ENCODE peak calls at places on chromosomes 4 and X, in seven cellular contexts. One of them, this sample, is unnamed.
A peak's percentile ranks its signal among the peaks of the same experiment; 100 is the strongest.

GRCh38 chr4:2831611-2832308 is 11.9 kb upstream of the ADD1 start:
- DNase-seq in colonic mucosa: no peak
- DNase-seq in GM23248: no peak
- DNase-seq in HTR-8/SVneo: no peak
- DNase-seq in kidney epithelial cell: no peak
- DNase-seq in IMR-90: no peak
- DNase-seq in PC-3: no peak
- DNase-seq in this sample: no peak

GRCh38 chr4:79597266-79597665 is 189.2 kb upstream of the GK2 start:
- DNase-seq in IMR-90: peak; percentile 31
- DNase-seq in colonic mucosa: no peak
- DNase-seq in kidney epithelial cell: no peak
- DNase-seq in HTR-8/SVneo: no peak
- DNase-seq in PC-3: no peak
- DNase-seq in GM23248: peak; percentile 27
- DNase-seq in this sample: no peak

GRCh38 chr4:125432078-125432477 is 117.3 kb downstream of the FAT4 start:
- DNase-seq in IMR-90: peak; percentile 20
- DNase-seq in kidney epithelial cell: no peak
- DNase-seq in HTR-8/SVneo: peak; percentile 23
- DNase-seq in colonic mucosa: no peak
- DNase-seq in PC-3: no peak
- DNase-seq in GM23248: peak; percentile 7
- DNase-seq in this sample: peak; percentile 1

GRCh38 chr4:57187241-57187640 is 77.1 kb upstream of the IGFBP7 start:
- DNase-seq in kidney epithelial cell: no peak
- DNase-seq in HTR-8/SVneo: no peak
- DNase-seq in IMR-90: no peak
- DNase-seq in colonic mucosa: no peak
- DNase-seq in PC-3: peak; percentile 43
- DNase-seq in GM23248: peak; percentile 71
- DNase-seq in this sample: no peak

GRCh38 chr4:82776925-82777542 is 21.6 kb downstream of the SCD5 start:
- DNase-seq in HTR-8/SVneo: no peak
- DNase-seq in colonic mucosa: no peak
- DNase-seq in PC-3: no peak
- DNase-seq in GM23248: peak; percentile 56
- DNase-seq in kidney epithelial cell: no peak
- DNase-seq in IMR-90: peak; percentile 89
- DNase-seq in this sample: no peak

GRCh38 chr4:182874946-182875345 is 42.2 kb downstream of the DCTD start:
- DNase-seq in kidney epithelial cell: no peak
- DNase-seq in colonic mucosa: no peak
- DNase-seq in HTR-8/SVneo: no peak
- DNase-seq in GM23248: no peak
- DNase-seq in PC-3: no peak
- DNase-seq in IMR-90: no peak
- DNase-seq in this sample: no peak

GRCh38 chr4:898869-899555 is 33.1 kb downstream of the GAK start:
- DNase-seq in kidney epithelial cell: no peak
- DNase-seq in GM23248: no peak
- DNase-seq in HTR-8/SVneo: no peak
- DNase-seq in PC-3: no peak
- DNase-seq in IMR-90: no peak
- DNase-seq in colonic mucosa: no peak
- DNase-seq in this sample: no peak

GRCh38 chrX:120604359-120604782 is 470 bp downstream of the MCTS1 start:
- DNase-seq in kidney epithelial cell: no peak
- DNase-seq in GM23248: peak; percentile 66
- DNase-seq in PC-3: peak; percentile 37
- DNase-seq in colonic mucosa: peak; percentile 37
- DNase-seq in HTR-8/SVneo: peak; percentile 4
- DNase-seq in IMR-90: peak; percentile 33
- DNase-seq in this sample: no peak

GRCh38 chr4:22485751-22486150 is 30.1 kb downstream of the ADGRA3 start:
- DNase-seq in PC-3: no peak
- DNase-seq in GM23248: peak; percentile 84
- DNase-seq in IMR-90: peak; percentile 76
- DNase-seq in kidney epithelial cell: no peak
- DNase-seq in HTR-8/SVneo: no peak
- DNase-seq in colonic mucosa: no peak
- DNase-seq in this sample: no peak

GRCh38 chr4:128630881-128631280 is 178.6 kb upstream of the JADE1 start:
- DNase-seq in kidney epithelial cell: no peak
- DNase-seq in PC-3: no peak
- DNase-seq in colonic mucosa: no peak
- DNase-seq in HTR-8/SVneo: no peak
- DNase-seq in GM23248: peak; percentile 4
- DNase-seq in IMR-90: peak; percentile 35
- DNase-seq in this sample: no peak

GRCh38 chrX:45621356-45622041 is 420.8 kb upstream of the DIPK2B start:
- DNase-seq in HTR-8/SVneo: no peak
- DNase-seq in colonic mucosa: no peak
- DNase-seq in kidney epithelial cell: peak; percentile 18
- DNase-seq in IMR-90: peak; percentile 80
- DNase-seq in GM23248: peak; percentile 78
- DNase-seq in PC-3: peak; percentile 78
- DNase-seq in this sample: no peak

GRCh38 chrX:100829730-100830129 is 9.5 kb downstream of the CSTF2 start:
- DNase-seq in HTR-8/SVneo: no peak
- DNase-seq in GM23248: peak; percentile 27
- DNase-seq in colonic mucosa: no peak
- DNase-seq in PC-3: peak; percentile 57
- DNase-seq in IMR-90: peak; percentile 77
- DNase-seq in kidney epithelial cell: no peak
- DNase-seq in this sample: peak; percentile 21

GRCh38 chr4:139839664-139840063 is 174.0 kb downstream of the MGST2 start:
- DNase-seq in kidney epithelial cell: no peak
- DNase-seq in IMR-90: no peak
- DNase-seq in PC-3: no peak
- DNase-seq in HTR-8/SVneo: no peak
- DNase-seq in GM23248: no peak
- DNase-seq in colonic mucosa: no peak
- DNase-seq in this sample: no peak

GRCh38 chr4:121648518-121648917 is 48.3 kb downstream of the ANXA5 start:
- DNase-seq in IMR-90: no peak
- DNase-seq in kidney epithelial cell: no peak
- DNase-seq in HTR-8/SVneo: no peak
- DNase-seq in GM23248: peak; percentile 40
- DNase-seq in PC-3: no peak
- DNase-seq in colonic mucosa: no peak
- DNase-seq in this sample: no peak

GRCh38 chrX:97070346-97070745 is 186.6 kb downstream of the RPA4 start:
- DNase-seq in colonic mucosa: no peak
- DNase-seq in kidney epithelial cell: no peak
- DNase-seq in GM23248: no peak
- DNase-seq in IMR-90: peak; percentile 20
- DNase-seq in PC-3: no peak
- DNase-seq in HTR-8/SVneo: no peak
- DNase-seq in this sample: no peak

GRCh38 chr4:64271601-64272081 is 137.6 kb downstream of the TECRL start:
- DNase-seq in kidney epithelial cell: no peak
- DNase-seq in IMR-90: no peak
- DNase-seq in PC-3: peak; percentile 49
- DNase-seq in HTR-8/SVneo: no peak
- DNase-seq in colonic mucosa: no peak
- DNase-seq in GM23248: peak; percentile 0
- DNase-seq in this sample: peak; percentile 36

GRCh38 chrX:28273751-28274150 is 292.5 kb upstream of the DCAF8L1 start:
- DNase-seq in HTR-8/SVneo: no peak
- DNase-seq in kidney epithelial cell: no peak
- DNase-seq in IMR-90: no peak
- DNase-seq in colonic mucosa: no peak
- DNase-seq in GM23248: no peak
- DNase-seq in PC-3: no peak
- DNase-seq in this sample: no peak

GRCh38 chrX:39242187-39242586 is 440.9 kb downstream of the MID1IP1 start:
- DNase-seq in GM23248: peak; percentile 21
- DNase-seq in IMR-90: no peak
- DNase-seq in HTR-8/SVneo: no peak
- DNase-seq in colonic mucosa: peak; percentile 64
- DNase-seq in kidney epithelial cell: no peak
- DNase-seq in PC-3: peak; percentile 59
- DNase-seq in this sample: peak; percentile 20

GRCh38 chrX:121671649-121672048 is 624.2 kb downstream of the GLUD2 start:
- DNase-seq in kidney epithelial cell: no peak
- DNase-seq in colonic mucosa: no peak
- DNase-seq in IMR-90: no peak
- DNase-seq in HTR-8/SVneo: no peak
- DNase-seq in PC-3: no peak
- DNase-seq in GM23248: no peak
- DNase-seq in this sample: no peak

GRCh38 chrX:22323541-22323940 is 50.8 kb downstream of the CBLL2 start:
- DNase-seq in HTR-8/SVneo: peak; percentile 46
- DNase-seq in PC-3: peak; percentile 79
- DNase-seq in colonic mucosa: no peak
- DNase-seq in IMR-90: peak; percentile 77
- DNase-seq in kidney epithelial cell: no peak
- DNase-seq in GM23248: peak; percentile 82
- DNase-seq in this sample: no peak

GRCh38 chrX:86047174-86047991 is at the start of gene CHM:
- DNase-seq in colonic mucosa: peak; percentile 79
- DNase-seq in PC-3: peak; percentile 80
- DNase-seq in GM23248: peak; percentile 87
- DNase-seq in HTR-8/SVneo: peak; percentile 59
- DNase-seq in kidney epithelial cell: peak; percentile 54
- DNase-seq in IMR-90: peak; percentile 84
- DNase-seq in this sample: peak; percentile 79

GRCh38 chr4:74133786-74134499 is 24.0 kb upstream of the MTHFD2L start:
- DNase-seq in IMR-90: peak; percentile 86
- DNase-seq in PC-3: peak; percentile 96
- DNase-seq in colonic mucosa: peak; percentile 87
- DNase-seq in HTR-8/SVneo: no peak
- DNase-seq in kidney epithelial cell: peak; percentile 52
- DNase-seq in GM23248: peak; percentile 95
- DNase-seq in this sample: peak; percentile 88

GRCh38 chrX:8805974-8806373 is 4.8 kb upstream of the FAM9A start:
- DNase-seq in HTR-8/SVneo: no peak
- DNase-seq in colonic mucosa: no peak
- DNase-seq in IMR-90: no peak
- DNase-seq in GM23248: no peak
- DNase-seq in PC-3: no peak
- DNase-seq in kidney epithelial cell: no peak
- DNase-seq in this sample: no peak

GRCh38 chrX:118536687-118537461 is 41.3 kb downstream of the DOCK11 start:
- DNase-seq in kidney epithelial cell: no peak
- DNase-seq in HTR-8/SVneo: no peak
- DNase-seq in colonic mucosa: no peak
- DNase-seq in IMR-90: peak; percentile 33
- DNase-seq in PC-3: peak; percentile 10
- DNase-seq in GM23248: peak; percentile 31
- DNase-seq in this sample: no peak

GRCh38 chrX:43805579-43805978 is 76.7 kb downstream of the MAOB start:
- DNase-seq in PC-3: peak; percentile 83
- DNase-seq in IMR-90: no peak
- DNase-seq in kidney epithelial cell: no peak
- DNase-seq in GM23248: peak; percentile 12
- DNase-seq in colonic mucosa: no peak
- DNase-seq in HTR-8/SVneo: no peak
- DNase-seq in this sample: no peak

GRCh38 chr4:76434901-76435688 is at the start of gene SHROOM3:
- DNase-seq in IMR-90: no peak
- DNase-seq in HTR-8/SVneo: no peak
- DNase-seq in kidney epithelial cell: no peak
- DNase-seq in PC-3: peak; percentile 35
- DNase-seq in GM23248: peak; percentile 54
- DNase-seq in colonic mucosa: no peak
- DNase-seq in this sample: no peak

GRCh38 chr4:76305033-76305687 is 1.4 kb upstream of the STBD1 start:
- DNase-seq in kidney epithelial cell: no peak
- DNase-seq in IMR-90: no peak
- DNase-seq in colonic mucosa: no peak
- DNase-seq in HTR-8/SVneo: no peak
- DNase-seq in GM23248: no peak
- DNase-seq in PC-3: no peak
- DNase-seq in this sample: no peak

GRCh38 chr4:166895771-166896170 is 338.5 kb downstream of the SPOCK3 start:
- DNase-seq in GM23248: no peak
- DNase-seq in colonic mucosa: no peak
- DNase-seq in kidney epithelial cell: no peak
- DNase-seq in IMR-90: no peak
- DNase-seq in PC-3: no peak
- DNase-seq in HTR-8/SVneo: no peak
- DNase-seq in this sample: no peak

GRCh38 chr4:126213996-126214395 is 899.2 kb downstream of the FAT4 start:
- DNase-seq in PC-3: peak; percentile 2
- DNase-seq in HTR-8/SVneo: no peak
- DNase-seq in GM23248: no peak
- DNase-seq in colonic mucosa: no peak
- DNase-seq in kidney epithelial cell: no peak
- DNase-seq in IMR-90: no peak
- DNase-seq in this sample: no peak

GRCh38 chr4:22389240-22389871 is 126.5 kb downstream of the ADGRA3 start:
- DNase-seq in colonic mucosa: peak; percentile 45
- DNase-seq in kidney epithelial cell: peak; percentile 43
- DNase-seq in GM23248: peak; percentile 83
- DNase-seq in IMR-90: peak; percentile 85
- DNase-seq in HTR-8/SVneo: peak; percentile 29
- DNase-seq in PC-3: peak; percentile 67
- DNase-seq in this sample: peak; percentile 49

GRCh38 chr4:88147799-88148217 is 10.6 kb downstream of the ABCG2 start:
- DNase-seq in colonic mucosa: no peak
- DNase-seq in PC-3: peak; percentile 31
- DNase-seq in IMR-90: no peak
- DNase-seq in kidney epithelial cell: no peak
- DNase-seq in GM23248: no peak
- DNase-seq in HTR-8/SVneo: no peak
- DNase-seq in this sample: no peak

GRCh38 chr4:1723131-1723801 is 1.9 kb downstream of the TACC3 start:
- DNase-seq in HTR-8/SVneo: no peak
- DNase-seq in kidney epithelial cell: no peak
- DNase-seq in IMR-90: no peak
- DNase-seq in GM23248: no peak
- DNase-seq in PC-3: no peak
- DNase-seq in colonic mucosa: no peak
- DNase-seq in this sample: no peak

GRCh38 chr4:84050014-84050413 is 449.1 kb downstream of the NKX6-1 start:
- DNase-seq in IMR-90: no peak
- DNase-seq in colonic mucosa: no peak
- DNase-seq in HTR-8/SVneo: no peak
- DNase-seq in GM23248: no peak
- DNase-seq in kidney epithelial cell: no peak
- DNase-seq in PC-3: peak; percentile 5
- DNase-seq in this sample: no peak

GRCh38 chr4:48944252-48944651 is 37.7 kb upstream of the OCIAD2 start:
- DNase-seq in IMR-90: no peak
- DNase-seq in kidney epithelial cell: no peak
- DNase-seq in GM23248: peak; percentile 27
- DNase-seq in colonic mucosa: peak; percentile 25
- DNase-seq in HTR-8/SVneo: no peak
- DNase-seq in PC-3: peak; percentile 93
- DNase-seq in this sample: no peak